ENCODE peak calls at places on chromosomes 2 and 18, in four cellular contexts. K is COR-L47, C is cardiac fibroblast, O is NCI-H1048. S is an unnamed sample.

GRCh38 chr2:71691747-71692455 is 238.5 kb downstream of the DYSF start:
- DNase-seq in K (no peak), C (no peak), O (no peak), S (no peak)

GRCh38 chr2:238857929-238858328 is 10.0 kb downstream of the TWIST2 start:
- DNase-seq in K (no peak), C (no peak), O (no peak), S (no peak)

GRCh38 chr18:28357785-28358401 is 181.0 kb upstream of the CDH2 start:
- DNase-seq in K (no peak), C (peak), O (no peak), S (peak)

GRCh38 chr2:10303634-10304378 is 1.1 kb downstream of the HPCAL1 start:
- DNase-seq in K (peak), C (peak), O (no peak), S (peak)

GRCh38 chr18:33201509-33201926 is 239.0 kb downstream of the CCDC178 start:
- DNase-seq in K (no peak), C (peak), O (no peak), S (peak)

GRCh38 chr2:230748087-230748486 is 35.4 kb downstream of the CAB39 start:
- DNase-seq in K (no peak), C (peak), O (no peak), S (no peak)

GRCh38 chr2:848099-848498 is 102.5 kb upstream of the SNTG2 start:
- DNase-seq in K (no peak), C (no peak), O (no peak), S (no peak)

GRCh38 chr18:44589709-44590108 is 91.0 kb upstream of the SETBP1 start:
- DNase-seq in K (no peak), C (peak), O (no peak), S (no peak)

GRCh38 chr18:62637807-62638687 is 77.3 kb upstream of the PHLPP1 start:
- DNase-seq in K (peak), C (peak), O (no peak), S (peak)

GRCh38 chr2:44320832-44321231 is 40.5 kb downstream of the PREPL start:
- DNase-seq in K (no peak), C (no peak), O (no peak), S (no peak)

GRCh38 chr2:126909366-126909765 is 10.7 kb downstream of the TEX51 start:
- DNase-seq in K (no peak), C (no peak), O (no peak), S (no peak)

GRCh38 chr2:3034856-3035255 is 342.8 kb downstream of the EIPR1 start:
- DNase-seq in K (no peak), C (no peak), O (no peak), S (no peak)

GRCh38 chr2:197273485-197273884 is 37.1 kb downstream of the ANKRD44 start:
- DNase-seq in K (peak), C (no peak), O (no peak), S (no peak)

GRCh38 chr2:192195548-192196418 is 1.1 kb upstream of the TMEFF2 start:
- DNase-seq in K (no peak), C (peak), O (no peak), S (no peak)

GRCh38 chr2:161386228-161386627 is 29.9 kb upstream of the TBR1 start:
- DNase-seq in K (no peak), C (no peak), O (no peak), S (no peak)

GRCh38 chr2:127594116-127594591 is 51.8 kb upstream of the GPR17 start:
- DNase-seq in K (no peak), C (no peak), O (no peak), S (no peak)

GRCh38 chr2:8086342-8086741 is 595.5 kb upstream of the ID2 start:
- DNase-seq in K (no peak), C (peak), O (no peak), S (no peak)

GRCh38 chr2:46179037-46179621 is 118.1 kb upstream of the EPAS1 start:
- DNase-seq in K (no peak), C (peak), O (no peak), S (no peak)

GRCh38 chr2:168311265-168311925 is 64.0 kb upstream of the STK39 start:
- DNase-seq in K (peak), C (no peak), O (no peak), S (peak)

GRCh38 chr18:11309172-11309571 is 159.8 kb upstream of the PIEZO2 start:
- DNase-seq in K (no peak), C (peak), O (no peak), S (no peak)

GRCh38 chr2:60739156-60739555 is 16.9 kb upstream of the PAPOLG start:
- DNase-seq in K (no peak), C (no peak), O (no peak), S (no peak)

GRCh38 chr2:240986787-240987411 is 11.5 kb upstream of the SNED1 start:
- DNase-seq in K (no peak), C (peak), O (no peak), S (no peak)